ENCODE peak calls at places on chromosomes 16 and 17, in seven cellular contexts. M is GM23338, A is esophagus muscularis mucosa, D is HL-60, E is transverse colon, S is HepG2, G is breast epithelium. F is an unnamed sample. For H3K27me3, the result is how much of the 10 kb centered on the place peaks cover.

GRCh38 chr17:4536259-4536741 is 18.9 kb downstream of the MYBBP1A start:
- DNase-seq in S (no peak), M (peak), A (no peak), G (no peak), E (no peak), D (peak), F (no peak)

GRCh38 chr16:89958068-89958467 is 9.5 kb downstream of the DEF8 start:
- DNase-seq in G (no peak), A (no peak), S (peak), E (no peak), D (peak), M (peak), F (no peak)

GRCh38 chr17:77454560-77455095 is 313.9 kb downstream of the SEC14L1 start:
- DNase-seq in D (peak), E (no peak), S (peak), M (no peak), G (no peak), A (no peak), F (no peak)

GRCh38 chr17:66576473-66576872 is 258.4 kb upstream of the CACNG5 start:
- DNase-seq in A (no peak), D (no peak), S (no peak), M (no peak), E (no peak), G (no peak), F (peak)

GRCh38 chr16:56513972-56514371 is 5.9 kb downstream of the BBS2 start:
- DNase-seq in M (peak), E (peak), S (peak), A (no peak), D (peak), G (peak), F (peak)

GRCh38 chr16:4011225-4011939 is 104.9 kb downstream of the ADCY9 start:
- DNase-seq in A (no peak), E (no peak), S (no peak), G (no peak), M (peak), D (peak), F (no peak)

GRCh38 chr17:64156670-64157069 is 26.7 kb upstream of the ERN1 start:
- DNase-seq in D (no peak), G (no peak), M (no peak), E (no peak), S (no peak), A (no peak), F (no peak)

GRCh38 chr16:47492428-47493357 is 31.6 kb downstream of the PHKB start:
- DNase-seq in M (peak), D (peak), A (no peak), G (no peak), E (peak), S (peak), F (peak)

GRCh38 chr16:51035110-51035498 is 116.0 kb downstream of the SALL1 start:
- DNase-seq in S (no peak), M (peak), A (no peak), D (no peak), G (no peak), E (no peak), F (no peak)

GRCh38 chr16:19817122-19817521 is 67.5 kb downstream of the GPRC5B start:
- DNase-seq in G (no peak), D (no peak), A (no peak), S (no peak), M (no peak), E (no peak), F (no peak)

GRCh38 chr17:48505788-48506187 is 25.0 kb downstream of the HOXB1 start:
- DNase-seq in S (peak), E (no peak), M (no peak), D (peak), G (peak), A (no peak), F (no peak)

GRCh38 chr17:56972111-56972730 is 5.7 kb upstream of the SCPEP1 start:
- DNase-seq in E (no peak), S (peak), D (no peak), A (no peak), M (no peak), G (no peak), F (no peak)

GRCh38 chr16:5367960-5368359 is 270.4 kb upstream of the EEF2KMT start:
- DNase-seq in S (no peak), G (no peak), D (no peak), E (no peak), M (no peak), A (no peak), F (no peak)

GRCh38 chr17:19645608-19646250 is 2.8 kb upstream of the ALDH3A2 start:
- DNase-seq in G (no peak), M (peak), A (no peak), E (peak), D (peak), S (peak), F (no peak)

GRCh38 chr17:4232168-4232813 is 31.5 kb downstream of the ANKFY1 start:
- DNase-seq in M (no peak), G (no peak), D (no peak), S (no peak), A (no peak), E (no peak), F (peak)

GRCh38 chr17:29617481-29618271 is 5.0 kb downstream of the CORO6 start:
- DNase-seq in E (peak), G (peak), D (peak), M (peak), S (peak), A (no peak), F (peak)

GRCh38 chr16:86886651-86887050 is 308.3 kb downstream of the FOXL1 start:
- DNase-seq in D (no peak), M (no peak), E (no peak), S (no peak), G (no peak), A (no peak), F (no peak)

GRCh38 chr17:39213852-39214251 is 11.9 kb downstream of the STAC2 start:
- DNase-seq in M (no peak), E (no peak), D (no peak), G (peak), S (no peak), A (no peak), F (no peak)

GRCh38 chr17:2240541-2240940 is 63.0 kb downstream of the SMG6 start:
- DNase-seq in E (no peak), D (no peak), G (no peak), M (no peak), S (no peak), A (no peak), F (no peak)

GRCh38 chr17:42653179-42654124 is 5.6 kb upstream of the TUBG2 start:
- DNase-seq in D (no peak), A (no peak), S (no peak), G (no peak), E (peak), M (peak), F (peak)

GRCh38 chr17:31541559-31541958 is 150.1 kb downstream of the RAB11FIP4 start:
- DNase-seq in S (peak), M (peak), E (no peak), G (no peak), D (peak), A (no peak), F (no peak)

GRCh38 chr17:78706271-78706915 is 75.7 kb downstream of the CYTH1 start:
- DNase-seq in E (peak), A (no peak), M (no peak), D (no peak), G (no peak), S (no peak), F (peak)

GRCh38 chr17:50903604-50904521 is 37.7 kb upstream of the TOB1 start:
- DNase-seq in E (no peak), A (no peak), D (no peak), M (no peak), G (no peak), S (no peak), F (no peak)

GRCh38 chr17:50265212-50265611 is 9.1 kb upstream of the TMEM92 start:
- DNase-seq in A (no peak), S (no peak), G (no peak), E (no peak), M (no peak), D (no peak), F (peak)

GRCh38 chr16:76278976-76279375 is 1.8 kb downstream of the CNTNAP4 start:
- DNase-seq in G (no peak), A (no peak), E (no peak), S (peak), D (no peak), M (peak), F (no peak)

GRCh38 chr17:45428050-45428953 is 4.4 kb downstream of the ARHGAP27 start:
- DNase-seq in A (no peak), D (peak), M (peak), G (peak), S (peak), E (peak), F (peak)

GRCh38 chr17:10613775-10614513 is 43.2 kb downstream of the MYH3 start:
- DNase-seq in E (no peak), M (no peak), A (no peak), G (no peak), S (no peak), D (no peak), F (no peak)

GRCh38 chr16:12305847-12306246 is 329.3 kb downstream of the SNX29 start:
- DNase-seq in M (no peak), D (no peak), G (no peak), A (no peak), E (no peak), S (no peak), F (no peak)

GRCh38 chr16:66927012-66927436 is 1.7 kb upstream of the RRAD start:
- DNase-seq in G (no peak), S (peak), M (peak), A (no peak), E (no peak), D (no peak), F (no peak)

GRCh38 chr17:1290676-1291075 is 11.2 kb downstream of the TRARG1 start:
- DNase-seq in S (no peak), A (no peak), G (no peak), E (no peak), M (no peak), D (no peak), F (no peak)

GRCh38 chr17:71765437-71765836 is 355.4 kb upstream of the SOX9 start:
- DNase-seq in G (no peak), S (no peak), M (no peak), A (no peak), D (no peak), E (peak), F (no peak)

GRCh38 chr16:27515874-27516353 is 33.8 kb downstream of the GTF3C1 start:
- DNase-seq in D (peak), M (peak), E (no peak), A (no peak), G (no peak), S (peak), F (no peak)

GRCh38 chr17:7841309-7841621 is 7.2 kb downstream of the KDM6B start:
- DNase-seq in S (no peak), D (no peak), G (no peak), A (no peak), M (no peak), E (no peak), F (no peak)

GRCh38 chr16:84277244-84277823 is 17.3 kb upstream of the WFDC1 start:
- DNase-seq in S (peak), E (peak), G (no peak), A (no peak), D (peak), M (peak), F (peak)

GRCh38 chr16:69610356-69610755 is 44.6 kb downstream of the NFAT5 start:
- DNase-seq in S (no peak), D (no peak), E (no peak), M (peak), G (no peak), A (no peak), F (no peak)

GRCh38 chr17:81057777-81058176 is 22.8 kb downstream of the BAIAP2 start:
- DNase-seq in G (no peak), S (no peak), E (no peak), D (no peak), M (no peak), A (no peak), F (no peak)

GRCh38 chr16:67967956-67968439 is 439 bp downstream of the SLC12A4 start:
- DNase-seq in S (no peak), G (no peak), M (peak), D (peak), E (peak), A (no peak), F (no peak)

GRCh38 chr17:20059728-20060188 is 50.6 kb downstream of the SPECC1 start:
- DNase-seq in M (no peak), G (no peak), E (no peak), S (peak), D (peak), A (no peak), F (no peak)

GRCh38 chr17:75589017-75589918 is 1.7 kb downstream of the MYO15B start:
- DNase-seq in M (peak), D (peak), A (peak), E (peak), S (peak), G (peak), F (peak)
- H3K27me3 ChIP-seq in M (under half), D (under half), A (under half), E (under half), S (under half), G (under half), F (under half)

GRCh38 chr17:35416659-35417058 is 15.6 kb downstream of the SLFN12 start:
- DNase-seq in D (no peak), S (no peak), G (no peak), M (no peak), E (no peak), A (no peak), F (no peak)

DNA sequence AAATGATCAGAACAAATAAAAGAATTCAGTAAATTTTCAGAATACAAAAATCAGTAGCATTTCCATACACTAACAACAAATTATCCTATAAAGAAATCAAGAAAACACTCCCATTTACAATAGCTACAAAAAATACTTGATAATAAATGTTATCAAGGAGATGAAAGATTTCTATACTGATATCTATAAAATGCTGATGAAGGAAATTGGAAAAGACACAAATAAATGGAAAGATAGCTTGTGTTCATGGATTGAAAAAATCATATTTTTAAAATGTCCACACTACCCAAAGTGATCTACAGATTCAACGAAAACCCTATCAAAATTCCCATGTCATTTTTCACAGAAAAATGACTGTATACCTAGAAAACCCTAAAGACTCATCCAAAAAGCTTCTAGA is 18.1 kb downstream of the SLFN12 start:
- DNase-seq in G (no peak), E (no peak), D (no peak), S (no peak), M (no peak), A (no peak), F (no peak)
- TF ChIP-seq POLR2AphosphoS5 in G (no peak), E (no peak), D (no peak), S (no peak), M (no peak), A (no peak), F (no peak)

GRCh38 chr16:79597775-79598174 is 2.8 kb downstream of the MAF start:
- DNase-seq in A (no peak), M (peak), G (no peak), D (no peak), E (no peak), S (no peak), F (no peak)

GRCh38 chr16:79598341-79599181 is 2.0 kb downstream of the MAF start:
- DNase-seq in M (peak), D (no peak), S (no peak), E (peak), G (peak), A (no peak), F (peak)

GRCh38 chr16:79599837-79600635 is 501 bp downstream of the MAF start:
- DNase-seq in D (no peak), A (no peak), G (peak), S (no peak), E (no peak), M (peak), F (peak)

GRCh38 chr16:79600636-79601091 is at the start of gene MAF:
- DNase-seq in G (peak), S (peak), E (peak), M (peak), D (no peak), A (peak), F (peak)

GRCh38 chr16:79599256-79599836 is 1.2 kb downstream of the MAF start:
- DNase-seq in S (no peak), D (no peak), M (peak), A (no peak), E (no peak), G (no peak), F (peak)
- H3K27me3 ChIP-seq in S (under half), D (under half), M (under half), A (under half), E (under half), G (under half), F (under half)

GRCh38 chr16:79388396-79388795 is 212.1 kb downstream of the MAF start:
- DNase-seq in S (no peak), E (no peak), G (no peak), D (no peak), M (no peak), A (no peak), F (no peak)

GRCh38 chr16:79393121-79393520 is 207.4 kb downstream of the MAF start:
- DNase-seq in E (no peak), S (no peak), M (no peak), A (no peak), G (no peak), D (no peak), F (no peak)

GRCh38 chr16:79391395-79391794 is 209.1 kb downstream of the MAF start:
- DNase-seq in D (no peak), S (no peak), E (no peak), M (no peak), A (no peak), G (no peak), F (no peak)

GRCh38 chr16:79392081-79392480 is 208.5 kb downstream of the MAF start:
- DNase-seq in G (no peak), S (no peak), D (no peak), A (no peak), E (no peak), M (no peak), F (no peak)

GRCh38 chr16:79390481-79391051 is 210.0 kb downstream of the MAF start:
- DNase-seq in G (no peak), D (no peak), S (no peak), M (no peak), E (no peak), A (no peak), F (no peak)
- TF ChIP-seq POLR2AphosphoS5 in G (no peak), D (no peak), S (no peak), M (no peak), E (no peak), A (no peak), F (peak)

GRCh38 chr17:5881849-5882248 is 188.3 kb upstream of the WSCD1 start:
- DNase-seq in D (no peak), G (no peak), M (no peak), A (no peak), S (no peak), E (no peak), F (no peak)
- H3K27me3 ChIP-seq in D (under half), G (under half), M (under half), A (under half), S (under half), E (under half), F (under half)

DNA sequence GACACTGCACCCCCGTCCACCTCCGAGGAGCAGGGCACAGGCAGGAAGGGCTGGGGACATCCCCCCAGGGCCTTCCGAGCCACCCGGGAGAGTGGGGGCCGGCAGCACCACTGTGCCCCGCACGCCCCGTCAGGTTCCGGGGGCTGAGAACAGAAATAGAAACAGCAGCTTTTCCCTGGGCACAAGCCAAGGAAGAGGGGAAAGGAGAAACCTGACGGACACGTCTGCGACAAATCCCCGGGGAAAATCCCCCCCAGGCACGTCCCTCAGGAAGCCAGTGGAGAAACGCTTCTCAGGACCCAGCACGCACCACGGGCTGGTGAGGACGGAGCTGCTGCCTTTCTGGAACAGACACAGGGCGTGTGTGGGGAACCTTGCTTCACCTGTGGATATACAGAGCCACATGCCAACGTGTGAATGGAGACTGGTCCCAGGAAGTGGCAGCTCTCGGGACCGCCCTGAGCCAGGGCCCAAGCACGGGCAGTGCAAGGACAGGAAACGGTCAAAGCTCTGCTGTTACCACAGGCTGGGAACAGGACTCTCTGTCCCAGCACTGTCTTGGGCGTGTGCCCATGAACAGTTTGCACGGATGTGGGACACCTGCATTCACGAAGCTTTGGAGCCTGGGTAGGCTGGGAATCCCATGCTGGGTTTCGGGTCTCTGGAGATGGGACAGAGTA is 1.2 kb upstream of the TMEM204 start:
- DNase-seq in A (no peak), S (no peak), D (no peak), E (peak), G (peak), M (no peak), F (peak)
- TF ChIP-seq POLR2AphosphoS5 in A (peak), S (no peak), D (no peak), E (peak), G (peak), M (no peak), F (peak)

DNA sequence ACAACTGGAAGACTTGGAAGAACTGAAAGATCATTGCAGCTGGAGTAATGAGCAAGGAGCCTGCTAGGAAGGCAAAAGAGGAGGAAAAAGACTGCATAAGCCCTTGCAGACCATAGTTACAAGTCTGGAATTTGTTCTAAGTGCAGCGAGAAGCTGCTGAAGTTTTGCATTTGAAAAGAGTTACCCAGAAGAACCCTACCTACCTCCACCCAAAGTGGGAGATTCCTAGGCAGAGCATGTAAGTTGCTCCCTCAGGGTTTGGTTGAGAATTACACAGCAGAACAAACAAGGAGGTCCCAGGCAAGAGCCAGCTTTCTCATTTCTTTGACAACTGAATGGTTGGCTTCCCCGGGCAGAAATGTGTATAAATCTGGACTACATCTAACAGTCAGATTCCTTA is 118.7 kb upstream of the NUDT7 start:
- DNase-seq in M (peak), G (no peak), E (no peak), D (no peak), S (no peak), A (peak), F (no peak)
- H3K27me3 ChIP-seq in M (under half), G (under half), E (under half), D (under half), S (under half), A (under half), F (under half)

GRCh38 chr16:88462396-88462795 is 9.3 kb downstream of the ZFPM1 start:
- DNase-seq in S (no peak), G (no peak), M (no peak), D (no peak), E (no peak), A (no peak), F (no peak)
- TF ChIP-seq POLR2AphosphoS5 in S (no peak), G (no peak), M (no peak), D (no peak), E (no peak), A (no peak), F (no peak)

DNA sequence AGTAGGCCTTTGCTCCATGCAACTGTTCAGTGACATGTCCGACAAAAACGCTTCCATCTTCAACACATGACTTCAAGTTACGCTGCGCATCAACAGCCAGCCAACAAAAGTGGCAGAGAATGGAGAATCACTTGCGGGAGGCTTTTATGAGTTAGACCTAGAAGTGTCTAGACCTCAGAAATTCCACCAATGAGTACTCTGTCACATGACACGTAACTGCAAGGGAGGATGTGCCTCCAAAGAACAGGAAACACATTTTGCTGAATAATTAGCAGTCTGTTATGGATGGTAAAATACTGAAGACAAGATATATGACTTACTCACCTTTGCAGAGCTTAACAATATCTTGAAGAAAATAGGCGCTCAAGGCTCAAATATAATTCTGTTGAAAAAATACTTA is 62.1 kb downstream of the MYO1D start:
- DNase-seq in G (no peak), E (no peak), M (no peak), S (no peak), A (no peak), D (no peak), F (no peak)
- H3K27me3 ChIP-seq in G (under half), E (under half), M (under half), S (under half), A (under half), D (under half), F (under half)

GRCh38 chr16:10598157-10598556 is 17.8 kb upstream of the EMP2 start:
- DNase-seq in D (no peak), A (no peak), M (no peak), G (no peak), E (peak), S (no peak), F (no peak)
- TF ChIP-seq POLR2AphosphoS5 in D (no peak), A (no peak), M (no peak), G (no peak), E (peak), S (no peak), F (no peak)

F was measured in prostate gland.